ENCODE peak calls at places on chromosomes 5 and 9, in ten cellular contexts. E is stimulated activated CD4-positive, alpha-beta T cell treated with anti-CD3 and anti-CD28 coated beads, Interleukin-15, amount 100 ng/mL, for 24 hours; X is Ammon's horn; W is H9; C is activated gamma-delta T cell treated with anti-CD3 and anti-CD28 coated beads, Interleukin-2, amount 50 U/mL, for 16 hours; R is fibroblast of mammary gland; J is ELF-1; T is SHP77; Q is body of pancreas; V is NCI-H774. A is an unnamed sample.
A peak's percentile ranks its signal among the peaks of the same experiment; 100 is the strongest.

GRCh38 chr5:167804512-167805220 is 486.8 kb upstream of the WWC1 start:
- DNase-seq in E (no peak), X (no peak), W (no peak), C (no peak), R (no peak), J (no peak), T (no peak), Q (no peak), V (no peak), A (no peak)

GRCh38 chr5:17398439-17398838 is 99.6 kb upstream of the TAF11L2 start:
- DNase-seq in E (no peak), X (no peak), W (no peak), C (no peak), R (peak; percentile 95), J (no peak), T (no peak), Q (no peak), V (no peak), A (no peak)

GRCh38 chr5:1792842-1793266 is 6.8 kb downstream of the MRPL36 start:
- DNase-seq in E (peak; percentile 82), X (no peak), W (no peak), C (peak; percentile 71), R (peak; percentile 90), J (no peak), T (no peak), Q (no peak), V (no peak), A (peak; percentile 91)

GRCh38 chr5:171405615-171406014 is 13.8 kb upstream of the FGF18 start:
- DNase-seq in E (no peak), X (no peak), W (no peak), C (no peak), R (peak; percentile 52), J (no peak), T (peak; percentile 7), Q (no peak), V (no peak), A (no peak)

GRCh38 chr5:31231171-31231570 is 37.7 kb downstream of the CDH6 start:
- DNase-seq in E (no peak), X (no peak), W (no peak), C (no peak), R (no peak), J (no peak), T (no peak), Q (no peak), V (no peak), A (no peak)

GRCh38 chr9:137784046-137784445 is 93.5 kb upstream of the CACNA1B start:
- DNase-seq in E (no peak), X (no peak), W (no peak), C (no peak), R (no peak), J (peak; percentile 12), T (no peak), Q (no peak), V (no peak), A (no peak)

GRCh38 chr5:56085205-56085604 is 90.4 kb upstream of the IL6ST start:
- DNase-seq in E (no peak), X (no peak), W (no peak), C (no peak), R (no peak), J (no peak), T (no peak), Q (no peak), V (no peak), A (no peak)

GRCh38 chr5:66949066-66949465 is 247.5 kb downstream of the CD180 start:
- DNase-seq in E (no peak), X (no peak), W (no peak), C (no peak), R (no peak), J (no peak), T (no peak), Q (no peak), V (no peak), A (no peak)

GRCh38 chr5:111901303-111901702 is 144.3 kb upstream of the NREP start:
- DNase-seq in E (no peak), X (no peak), W (no peak), C (no peak), R (no peak), J (no peak), T (no peak), Q (no peak), V (no peak), A (no peak)

GRCh38 chr5:137488974-137489373 is 10.2 kb downstream of the SPOCK1 start:
- DNase-seq in E (no peak), X (peak; percentile 55), W (no peak), C (no peak), R (no peak), J (no peak), T (no peak), Q (no peak), V (no peak), A (no peak)

GRCh38 chr5:14958196-14958595 is 86.6 kb upstream of the ANKH start:
- DNase-seq in E (no peak), X (no peak), W (no peak), C (no peak), R (peak; percentile 54), J (no peak), T (no peak), Q (no peak), V (no peak), A (no peak)